ENCODE peak calls at places on chromosomes 3 and 15, in seven cellular contexts. One of them, this sample, is unnamed.
A peak's percentile ranks its signal among the peaks of the same experiment; 100 is the strongest.

GRCh38 chr15:52011711-52012144 is 7.3 kb upstream of the MAPK6 start:
- DNase-seq in spleen: no peak
- DNase-seq in uterus: no peak
- DNase-seq in thyroid gland: no peak
- DNase-seq in transverse colon: no peak
- DNase-seq in adrenal gland: no peak
- DNase-seq in sigmoid colon: no peak
- DNase-seq in this sample: no peak

GRCh38 chr3:130846181-130846580 is 47.7 kb upstream of the ATP2C1 start:
- DNase-seq in spleen: no peak
- DNase-seq in uterus: no peak
- DNase-seq in thyroid gland: no peak
- DNase-seq in transverse colon: no peak
- DNase-seq in adrenal gland: no peak
- DNase-seq in sigmoid colon: no peak
- DNase-seq in this sample: no peak

GRCh38 chr15:42151736-42152135 is 4.7 kb downstream of the PLA2G4F start:
- DNase-seq in spleen: peak; percentile 43
- DNase-seq in uterus: no peak
- DNase-seq in thyroid gland: peak; percentile 73
- DNase-seq in transverse colon: no peak
- DNase-seq in adrenal gland: no peak
- DNase-seq in sigmoid colon: no peak
- DNase-seq in this sample: no peak

GRCh38 chr3:82133070-82133606 is 371.7 kb upstream of the GBE1 start:
- DNase-seq in spleen: peak; percentile 79
- DNase-seq in uterus: peak; percentile 38
- DNase-seq in thyroid gland: peak; percentile 64
- DNase-seq in transverse colon: peak; percentile 48
- DNase-seq in adrenal gland: peak; percentile 74
- DNase-seq in sigmoid colon: peak; percentile 73
- DNase-seq in this sample: peak; percentile 73

GRCh38 chr3:129046732-129047552 is 13.6 kb upstream of the GP9 start:
- DNase-seq in spleen: peak; percentile 77
- DNase-seq in uterus: no peak
- DNase-seq in thyroid gland: no peak
- DNase-seq in transverse colon: peak; percentile 7
- DNase-seq in adrenal gland: no peak
- DNase-seq in sigmoid colon: peak; percentile 61
- DNase-seq in this sample: no peak

GRCh38 chr3:113485161-113485609 is 29.8 kb downstream of the SPICE1 start:
- DNase-seq in spleen: no peak
- DNase-seq in uterus: no peak
- DNase-seq in thyroid gland: no peak
- DNase-seq in transverse colon: peak; percentile 6
- DNase-seq in adrenal gland: no peak
- DNase-seq in sigmoid colon: no peak
- DNase-seq in this sample: no peak

GRCh38 chr3:171487382-171487781 is 27.2 kb upstream of the TNIK start:
- DNase-seq in spleen: no peak
- DNase-seq in uterus: no peak
- DNase-seq in thyroid gland: no peak
- DNase-seq in transverse colon: no peak
- DNase-seq in adrenal gland: no peak
- DNase-seq in sigmoid colon: no peak
- DNase-seq in this sample: no peak

GRCh38 chr3:82011336-82011735 is 249.9 kb upstream of the GBE1 start:
- DNase-seq in spleen: no peak
- DNase-seq in uterus: no peak
- DNase-seq in thyroid gland: no peak
- DNase-seq in transverse colon: no peak
- DNase-seq in adrenal gland: no peak
- DNase-seq in sigmoid colon: no peak
- DNase-seq in this sample: no peak

GRCh38 chr3:61872077-61872706 is 310.8 kb downstream of the PTPRG start:
- DNase-seq in spleen: no peak
- DNase-seq in uterus: no peak
- DNase-seq in thyroid gland: peak; percentile 34
- DNase-seq in transverse colon: no peak
- DNase-seq in adrenal gland: no peak
- DNase-seq in sigmoid colon: no peak
- DNase-seq in this sample: no peak

GRCh38 chr3:64872385-64872784 is 184.6 kb upstream of the ADAMTS9 start:
- DNase-seq in spleen: no peak
- DNase-seq in uterus: no peak
- DNase-seq in thyroid gland: no peak
- DNase-seq in transverse colon: no peak
- DNase-seq in adrenal gland: no peak
- DNase-seq in sigmoid colon: no peak
- DNase-seq in this sample: no peak

GRCh38 chr3:13008114-13008995 is 64.9 kb downstream of the IQSEC1 start:
- DNase-seq in spleen: peak; percentile 73
- DNase-seq in uterus: no peak
- DNase-seq in thyroid gland: no peak
- DNase-seq in transverse colon: no peak
- DNase-seq in adrenal gland: peak; percentile 13
- DNase-seq in sigmoid colon: peak; percentile 59
- DNase-seq in this sample: no peak

GRCh38 chr3:156413293-156413912 is 141.5 kb downstream of the SSR3 start:
- DNase-seq in spleen: no peak
- DNase-seq in uterus: no peak
- DNase-seq in thyroid gland: no peak
- DNase-seq in transverse colon: no peak
- DNase-seq in adrenal gland: no peak
- DNase-seq in sigmoid colon: no peak
- DNase-seq in this sample: no peak

GRCh38 chr15:68498076-68498475 is 66.1 kb upstream of the ITGA11 start:
- DNase-seq in spleen: no peak
- DNase-seq in uterus: no peak
- DNase-seq in thyroid gland: no peak
- DNase-seq in transverse colon: no peak
- DNase-seq in adrenal gland: no peak
- DNase-seq in sigmoid colon: no peak
- DNase-seq in this sample: no peak

GRCh38 chr3:134721214-134721613 is 70.4 kb upstream of the KY start:
- DNase-seq in spleen: no peak
- DNase-seq in uterus: no peak
- DNase-seq in thyroid gland: no peak
- DNase-seq in transverse colon: no peak
- DNase-seq in adrenal gland: no peak
- DNase-seq in sigmoid colon: no peak
- DNase-seq in this sample: no peak

GRCh38 chr3:158508481-158508880 is 62.5 kb upstream of the MLF1 start:
- DNase-seq in spleen: no peak
- DNase-seq in uterus: no peak
- DNase-seq in thyroid gland: no peak
- DNase-seq in transverse colon: no peak
- DNase-seq in adrenal gland: no peak
- DNase-seq in sigmoid colon: no peak
- DNase-seq in this sample: no peak

GRCh38 chr3:161413855-161414210 is 42.5 kb upstream of the SPTSSB start:
- DNase-seq in spleen: no peak
- DNase-seq in uterus: no peak
- DNase-seq in thyroid gland: no peak
- DNase-seq in transverse colon: no peak
- DNase-seq in adrenal gland: no peak
- DNase-seq in sigmoid colon: no peak
- DNase-seq in this sample: no peak

GRCh38 chr15:90708516-90708915 is 8.6 kb upstream of the BLM start:
- DNase-seq in spleen: no peak
- DNase-seq in uterus: no peak
- DNase-seq in thyroid gland: no peak
- DNase-seq in transverse colon: no peak
- DNase-seq in adrenal gland: no peak
- DNase-seq in sigmoid colon: no peak
- DNase-seq in this sample: no peak

GRCh38 chr3:147924755-147925154 is 515.6 kb downstream of the ZIC1 start:
- DNase-seq in spleen: no peak
- DNase-seq in uterus: no peak
- DNase-seq in thyroid gland: no peak
- DNase-seq in transverse colon: no peak
- DNase-seq in adrenal gland: no peak
- DNase-seq in sigmoid colon: no peak
- DNase-seq in this sample: no peak

GRCh38 chr15:49406352-49407118 is 16.5 kb upstream of the FGF7 start:
- DNase-seq in spleen: peak; percentile 56
- DNase-seq in uterus: no peak
- DNase-seq in thyroid gland: no peak
- DNase-seq in transverse colon: no peak
- DNase-seq in adrenal gland: no peak
- DNase-seq in sigmoid colon: peak; percentile 58
- DNase-seq in this sample: no peak

GRCh38 chr3:63400259-63400860 is 122.3 kb downstream of the SYNPR start:
- DNase-seq in spleen: no peak
- DNase-seq in uterus: no peak
- DNase-seq in thyroid gland: no peak
- DNase-seq in transverse colon: no peak
- DNase-seq in adrenal gland: peak; percentile 17
- DNase-seq in sigmoid colon: no peak
- DNase-seq in this sample: no peak

GRCh38 chr15:71115567-71116351 is 488 bp downstream of the THSD4 start:
- DNase-seq in spleen: no peak
- DNase-seq in uterus: peak; percentile 57
- DNase-seq in thyroid gland: peak; percentile 89
- DNase-seq in transverse colon: peak; percentile 71
- DNase-seq in adrenal gland: peak; percentile 65
- DNase-seq in sigmoid colon: no peak
- DNase-seq in this sample: peak; percentile 63

DNA sequence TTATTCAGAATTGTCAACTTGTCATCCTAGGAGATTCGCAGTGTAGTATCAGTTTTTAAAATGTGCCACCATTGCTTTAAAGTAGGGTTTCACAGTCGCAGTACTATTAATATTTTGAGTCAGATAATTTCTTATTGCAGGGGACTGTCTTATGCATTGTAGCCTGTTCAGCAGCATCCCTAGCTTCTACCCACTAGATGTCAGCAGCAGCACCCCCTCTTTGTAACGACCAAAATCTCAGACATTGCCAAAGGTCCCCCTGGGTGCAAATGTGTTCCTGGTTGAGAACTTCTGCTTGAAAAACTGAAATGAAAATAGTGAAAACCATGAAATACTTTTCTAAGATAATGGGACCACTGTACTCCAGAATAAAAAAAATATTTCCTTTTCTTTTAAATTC is 474.8 kb downstream of the CNTN3 start:
- DNase-seq in spleen: no peak
- DNase-seq in uterus: no peak
- DNase-seq in thyroid gland: no peak
- DNase-seq in transverse colon: no peak
- DNase-seq in adrenal gland: no peak
- DNase-seq in sigmoid colon: no peak
- DNase-seq in this sample: no peak
- TF ChIP-seq CTCF in spleen: no peak
- TF ChIP-seq CTCF in uterus: no peak
- TF ChIP-seq CTCF in thyroid gland: no peak
- TF ChIP-seq CTCF in transverse colon: no peak
- TF ChIP-seq CTCF in adrenal gland: no peak
- TF ChIP-seq CTCF in sigmoid colon: no peak
- TF ChIP-seq CTCF in this sample: no peak

GRCh38 chr3:50370594-50370993 is 11.3 kb upstream of the TMEM115 start:
- DNase-seq in spleen: no peak
- DNase-seq in uterus: no peak
- DNase-seq in thyroid gland: no peak
- DNase-seq in transverse colon: no peak
- DNase-seq in adrenal gland: no peak
- DNase-seq in sigmoid colon: no peak
- DNase-seq in this sample: no peak

GRCh38 chr3:50369271-50369670 is 9.9 kb upstream of the TMEM115 start:
- DNase-seq in spleen: no peak
- DNase-seq in uterus: no peak
- DNase-seq in thyroid gland: no peak
- DNase-seq in transverse colon: no peak
- DNase-seq in adrenal gland: no peak
- DNase-seq in sigmoid colon: no peak
- DNase-seq in this sample: no peak

GRCh38 chr3:50364573-50365079 is 5.3 kb upstream of the TMEM115 start:
- DNase-seq in spleen: peak; percentile 90
- DNase-seq in uterus: no peak
- DNase-seq in thyroid gland: peak; percentile 26
- DNase-seq in transverse colon: peak; percentile 55
- DNase-seq in adrenal gland: no peak
- DNase-seq in sigmoid colon: peak; percentile 82
- DNase-seq in this sample: no peak

GRCh38 chr3:50365842-50366220 is 6.5 kb upstream of the TMEM115 start:
- DNase-seq in spleen: no peak
- DNase-seq in uterus: no peak
- DNase-seq in thyroid gland: no peak
- DNase-seq in transverse colon: no peak
- DNase-seq in adrenal gland: no peak
- DNase-seq in sigmoid colon: no peak
- DNase-seq in this sample: no peak

DNA sequence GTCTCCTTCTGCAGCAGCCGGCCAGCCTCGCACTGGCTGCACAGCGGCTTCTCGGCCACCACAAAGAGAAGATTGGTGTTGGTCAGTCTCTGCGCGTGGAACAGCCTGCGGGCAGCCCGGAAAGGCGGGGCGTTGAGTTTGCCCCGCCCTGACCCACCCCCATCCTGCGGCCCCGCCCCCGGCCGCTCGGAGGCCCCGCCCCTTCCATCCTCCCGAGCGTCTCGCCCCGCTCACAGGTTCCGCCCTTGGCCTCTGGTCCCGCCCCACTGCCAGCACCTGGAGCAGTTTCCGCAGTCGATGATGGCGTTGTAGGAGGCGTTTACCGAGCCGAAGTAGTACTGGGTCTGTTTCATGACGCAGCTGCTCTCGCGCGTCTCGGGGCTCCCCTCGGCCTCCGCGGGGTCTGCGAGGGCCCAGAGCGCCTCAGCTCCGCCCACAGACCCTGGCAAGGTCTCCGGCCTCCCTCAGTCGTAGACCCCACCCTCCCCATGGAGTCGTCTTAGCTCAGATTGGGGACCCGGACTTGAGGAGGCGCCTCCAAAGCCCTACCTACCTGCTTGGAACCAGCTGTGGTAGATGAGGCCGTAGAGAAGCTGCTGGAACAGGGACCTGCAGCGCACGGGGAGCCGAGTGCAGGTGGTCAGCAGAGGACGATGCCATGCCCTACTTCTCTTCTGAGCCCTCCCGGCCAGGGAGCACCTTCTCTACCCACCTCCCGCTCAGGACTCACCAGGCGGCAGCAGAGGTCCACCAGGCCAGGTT is 5.9 kb upstream of the TMEM115 start:
- DNase-seq in spleen: peak; percentile 98
- DNase-seq in uterus: peak; percentile 86
- DNase-seq in thyroid gland: peak; percentile 90
- DNase-seq in transverse colon: peak; percentile 96
- DNase-seq in adrenal gland: peak; percentile 77
- DNase-seq in sigmoid colon: peak; percentile 93
- DNase-seq in this sample: peak; percentile 88
- H3K27ac ChIP-seq in spleen: peak overlapping the region; percentile 73
- H3K27ac ChIP-seq in uterus: peak overlapping the region; percentile 75
- H3K27ac ChIP-seq in thyroid gland: peak overlapping the region; percentile 7
- H3K27ac ChIP-seq in transverse colon: peak overlapping the region; percentile 78
- H3K27ac ChIP-seq in adrenal gland: no peak overlapping the region
- H3K27ac ChIP-seq in sigmoid colon: peak overlapping the region; percentile 57
- H3K27ac ChIP-seq in this sample: peak overlapping the region; percentile 51

GRCh38 chr3:197229178-197229577 is 69.2 kb downstream of the DLG1 start:
- DNase-seq in spleen: no peak
- DNase-seq in uterus: no peak
- DNase-seq in thyroid gland: no peak
- DNase-seq in transverse colon: no peak
- DNase-seq in adrenal gland: no peak
- DNase-seq in sigmoid colon: no peak
- DNase-seq in this sample: no peak
- TF ChIP-seq POLR2A in spleen: no peak
- TF ChIP-seq POLR2A in uterus: no peak
- TF ChIP-seq POLR2A in thyroid gland: no peak
- TF ChIP-seq POLR2A in transverse colon: no peak
- TF ChIP-seq POLR2A in adrenal gland: no peak
- TF ChIP-seq POLR2A in sigmoid colon: no peak
- TF ChIP-seq POLR2A in this sample: no peak

GRCh38 chr15:34188711-34189110 is 21.2 kb downstream of the KATNBL1 start:
- DNase-seq in spleen: no peak
- DNase-seq in uterus: no peak
- DNase-seq in thyroid gland: no peak
- DNase-seq in transverse colon: no peak
- DNase-seq in adrenal gland: no peak
- DNase-seq in sigmoid colon: no peak
- DNase-seq in this sample: no peak
- TF ChIP-seq CTCF in spleen: no peak
- TF ChIP-seq CTCF in uterus: no peak
- TF ChIP-seq CTCF in thyroid gland: no peak
- TF ChIP-seq CTCF in transverse colon: no peak
- TF ChIP-seq CTCF in adrenal gland: no peak
- TF ChIP-seq CTCF in sigmoid colon: no peak
- TF ChIP-seq CTCF in this sample: no peak